ENCODE peak calls at places on chromosomes 6 and 20, in four cellular contexts. One of them, this sample, is unnamed.

GRCh38 chr6:67875877-67876383 is 759.2 kb upstream of the ADGRB3 start:
- DNase-seq in IMR-90: no peak
- DNase-seq in GM12878: no peak
- DNase-seq in H1: no peak
- DNase-seq in this sample: no peak

GRCh38 chr6:131811510-131811909 is 3.7 kb downstream of the ENPP1 start:
- DNase-seq in GM12878: no peak
- DNase-seq in H1: no peak
- DNase-seq in IMR-90: no peak
- DNase-seq in this sample: no peak

GRCh38 chr6:138297761-138298298 is 79.5 kb upstream of the PBOV1 start:
- DNase-seq in H1: no peak
- DNase-seq in IMR-90: no peak
- DNase-seq in GM12878: no peak
- DNase-seq in this sample: no peak

GRCh38 chr6:890995-891394 is 198.1 kb upstream of the EXOC2 start:
- DNase-seq in H1: no peak
- DNase-seq in IMR-90: no peak
- DNase-seq in GM12878: no peak
- DNase-seq in this sample: no peak

GRCh38 chr20:59063358-59064213 is 21.0 kb upstream of the PRELID3B start:
- DNase-seq in H1: no peak
- DNase-seq in GM12878: no peak
- DNase-seq in IMR-90: peak
- DNase-seq in this sample: peak

GRCh38 chr20:17854307-17854903 is 114.2 kb downstream of the SNX5 start:
- DNase-seq in GM12878: no peak
- DNase-seq in IMR-90: peak
- DNase-seq in H1: no peak
- DNase-seq in this sample: no peak

GRCh38 chr6:118263929-118264486 is 284.1 kb upstream of the PLN start:
- DNase-seq in H1: no peak
- DNase-seq in IMR-90: peak
- DNase-seq in GM12878: no peak
- DNase-seq in this sample: peak

GRCh38 chr6:133548409-133548808 is 307.3 kb downstream of the EYA4 start:
- DNase-seq in GM12878: no peak
- DNase-seq in IMR-90: peak
- DNase-seq in H1: no peak
- DNase-seq in this sample: no peak

GRCh38 chr20:46122071-46122470 is 4.0 kb downstream of the CD40 start:
- DNase-seq in IMR-90: peak
- DNase-seq in H1: no peak
- DNase-seq in GM12878: no peak
- DNase-seq in this sample: no peak

GRCh38 chr20:9087531-9088217 is 18.8 kb downstream of the PLCB4 start:
- DNase-seq in IMR-90: no peak
- DNase-seq in GM12878: no peak
- DNase-seq in H1: no peak
- DNase-seq in this sample: no peak

GRCh38 chr6:52526634-52527033 is 50.2 kb downstream of the TRAM2 start:
- DNase-seq in H1: no peak
- DNase-seq in GM12878: no peak
- DNase-seq in IMR-90: peak
- DNase-seq in this sample: no peak

GRCh38 chr6:90302320-90302719 is 5.7 kb upstream of the BACH2 start:
- DNase-seq in GM12878: no peak
- DNase-seq in IMR-90: no peak
- DNase-seq in H1: no peak
- DNase-seq in this sample: no peak

GRCh38 chr6:43468748-43469681 is 8.4 kb upstream of the TJAP1 start:
- DNase-seq in H1: no peak
- DNase-seq in IMR-90: no peak
- DNase-seq in GM12878: no peak
- DNase-seq in this sample: no peak

GRCh38 chr20:44646023-44646640 is 5.4 kb downstream of the ADA start:
- DNase-seq in H1: no peak
- DNase-seq in GM12878: peak
- DNase-seq in IMR-90: peak
- DNase-seq in this sample: no peak

GRCh38 chr6:75893776-75894152 is 144.7 kb downstream of the MYO6 start:
- DNase-seq in H1: no peak
- DNase-seq in GM12878: no peak
- DNase-seq in IMR-90: no peak
- DNase-seq in this sample: no peak

GRCh38 chr6:38110407-38111025 is 291.0 kb downstream of the ZFAND3 start:
- DNase-seq in H1: no peak
- DNase-seq in IMR-90: no peak
- DNase-seq in GM12878: no peak
- DNase-seq in this sample: no peak

GRCh38 chr20:48230251-48230650 is 445.0 kb upstream of the SULF2 start:
- DNase-seq in H1: no peak
- DNase-seq in IMR-90: no peak
- DNase-seq in GM12878: no peak
- DNase-seq in this sample: no peak

GRCh38 chr6:4313044-4313686 is 177.8 kb upstream of the ECI2 start:
- DNase-seq in H1: no peak
- DNase-seq in IMR-90: peak
- DNase-seq in GM12878: no peak
- DNase-seq in this sample: no peak

GRCh38 chr6:123520208-123520607 is 116.5 kb downstream of the TRDN start:
- DNase-seq in IMR-90: no peak
- DNase-seq in H1: no peak
- DNase-seq in GM12878: no peak
- DNase-seq in this sample: no peak

GRCh38 chr20:19260412-19261090 is 48.1 kb downstream of the SLC24A3 start:
- DNase-seq in H1: no peak
- DNase-seq in GM12878: no peak
- DNase-seq in IMR-90: no peak
- DNase-seq in this sample: no peak

GRCh38 chr6:42159431-42160024 is 13.6 kb upstream of the GUCA1A start:
- DNase-seq in H1: no peak
- DNase-seq in GM12878: no peak
- DNase-seq in IMR-90: no peak
- DNase-seq in this sample: no peak

GRCh38 chr20:63172726-63173125 is 43.2 kb downstream of the YTHDF1 start:
- DNase-seq in GM12878: no peak
- DNase-seq in H1: no peak
- DNase-seq in IMR-90: no peak
- DNase-seq in this sample: peak

GRCh38 chr6:49806145-49806544 is 19.1 kb upstream of the PGK2 start:
- DNase-seq in IMR-90: no peak
- DNase-seq in H1: no peak
- DNase-seq in GM12878: no peak
- DNase-seq in this sample: no peak

GRCh38 chr20:34010405-34010895 is 16.7 kb downstream of the RALY start:
- DNase-seq in IMR-90: no peak
- DNase-seq in H1: peak
- DNase-seq in GM12878: no peak
- DNase-seq in this sample: no peak

GRCh38 chr6:35136185-35136584 is 5.0 kb downstream of the TCP11 start:
- DNase-seq in GM12878: no peak
- DNase-seq in H1: no peak
- DNase-seq in IMR-90: no peak
- DNase-seq in this sample: no peak

GRCh38 chr20:48314925-48315592 is 512.7 kb downstream of the PREX1 start:
- DNase-seq in IMR-90: no peak
- DNase-seq in H1: no peak
- DNase-seq in GM12878: no peak
- DNase-seq in this sample: peak

GRCh38 chr20:2799688-2800589 is 488 bp downstream of the CPXM1 start:
- DNase-seq in GM12878: no peak
- DNase-seq in IMR-90: peak
- DNase-seq in H1: no peak
- DNase-seq in this sample: no peak

DNA sequence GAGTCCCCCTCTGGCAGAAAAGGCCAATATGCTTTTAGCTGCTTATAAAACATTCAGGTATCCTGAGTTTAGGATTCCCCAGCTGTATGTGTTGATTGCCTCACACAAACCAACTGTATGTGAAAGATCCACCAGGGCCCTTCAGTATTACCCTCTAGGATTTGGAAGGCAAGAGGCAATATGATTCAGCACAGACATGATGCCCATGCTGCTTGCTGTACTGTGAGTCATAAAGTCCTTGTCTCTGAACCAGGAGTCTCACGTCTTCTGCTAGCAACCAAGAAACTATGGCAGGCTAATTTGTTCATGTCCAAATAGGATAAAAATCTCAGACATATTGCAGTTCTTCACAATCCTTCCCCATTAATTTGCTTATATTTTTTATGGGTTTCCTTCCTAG is 789.2 kb upstream of the SLC35B3 start:
- DNase-seq in H1: no peak
- DNase-seq in GM12878: no peak
- DNase-seq in IMR-90: no peak
- DNase-seq in this sample: no peak
- TF ChIP-seq CHD1 in H1: no peak
- TF ChIP-seq CHD1 in GM12878: no peak
- TF ChIP-seq CHD1 in IMR-90: no peak
- TF ChIP-seq CHD1 in this sample: no peak

DNA sequence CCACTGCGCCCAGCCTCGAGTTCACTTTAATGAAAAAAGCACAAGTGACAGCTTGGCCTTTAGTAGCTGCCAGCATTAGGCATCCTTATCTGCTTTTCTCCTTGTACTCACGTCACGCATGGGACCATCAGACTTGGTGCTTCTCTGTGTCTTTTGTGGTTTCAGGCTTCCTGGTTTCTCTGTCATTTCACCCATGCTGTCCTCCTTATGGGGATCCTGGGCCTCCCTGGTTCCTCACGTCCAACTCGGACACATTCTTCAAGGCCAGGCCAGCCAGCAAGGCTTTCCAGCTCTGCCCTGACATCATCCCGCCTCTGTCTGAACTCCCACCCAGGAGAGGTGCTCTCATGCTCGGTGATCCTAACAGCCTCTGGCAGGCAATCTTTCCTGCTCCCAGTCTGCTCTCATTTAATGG is 83.2 kb downstream of the TIAM2 start:
- DNase-seq in IMR-90: no peak
- DNase-seq in GM12878: no peak
- DNase-seq in H1: no peak
- DNase-seq in this sample: peak
- TF ChIP-seq CHD1 in IMR-90: no peak
- TF ChIP-seq CHD1 in GM12878: no peak
- TF ChIP-seq CHD1 in H1: no peak
- TF ChIP-seq CHD1 in this sample: no peak

GRCh38 chr6:2914318-2914660 is 11.2 kb upstream of the SERPINB9 start:
- DNase-seq in IMR-90: no peak
- DNase-seq in H1: no peak
- DNase-seq in GM12878: no peak
- DNase-seq in this sample: no peak

GRCh38 chr6:2911171-2911570 is 8.1 kb upstream of the SERPINB9 start:
- DNase-seq in H1: no peak
- DNase-seq in IMR-90: no peak
- DNase-seq in GM12878: no peak
- DNase-seq in this sample: no peak

GRCh38 chr6:2916354-2916925 is 13.3 kb upstream of the SERPINB9 start:
- DNase-seq in GM12878: no peak
- DNase-seq in H1: no peak
- DNase-seq in IMR-90: no peak
- DNase-seq in this sample: no peak

GRCh38 chr6:2915150-2915549 is 12.0 kb upstream of the SERPINB9 start:
- DNase-seq in GM12878: no peak
- DNase-seq in IMR-90: no peak
- DNase-seq in H1: no peak
- DNase-seq in this sample: no peak

DNA sequence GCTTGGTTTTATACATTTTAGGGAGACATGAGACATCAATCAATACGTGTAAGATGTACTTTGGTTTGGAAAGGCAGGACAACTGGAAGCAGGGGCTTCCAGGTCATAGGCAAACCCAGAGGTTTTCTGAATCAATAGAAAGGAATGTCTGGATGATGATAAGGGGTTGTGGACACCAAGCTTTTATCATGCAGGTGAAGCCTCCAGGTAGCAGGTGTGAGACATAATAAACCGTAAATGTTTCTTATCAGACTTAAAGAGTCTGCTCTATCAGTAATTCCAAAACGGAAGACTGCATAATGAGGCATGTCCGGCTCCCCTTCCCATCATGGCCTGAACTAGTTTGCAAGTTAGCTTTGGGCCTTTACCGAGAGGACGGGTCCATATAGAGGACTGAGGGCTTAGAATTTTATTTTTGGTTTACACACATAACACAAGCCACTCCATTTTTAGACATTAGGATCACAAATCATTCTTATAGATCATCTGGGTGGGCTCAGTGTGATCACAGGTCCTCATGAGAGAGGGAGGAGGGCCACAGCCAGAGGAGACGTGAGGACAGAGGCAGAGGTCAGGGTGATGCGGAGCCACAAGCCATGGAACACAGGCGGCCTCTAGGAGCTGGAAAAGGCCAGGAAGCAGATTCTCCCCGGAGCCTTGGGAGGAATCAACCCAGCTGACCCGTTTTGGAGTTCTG is 10.7 kb upstream of the SERPINB9 start:
- DNase-seq in H1: no peak
- DNase-seq in GM12878: no peak
- DNase-seq in IMR-90: no peak
- DNase-seq in this sample: no peak
- TF ChIP-seq CHD1 in H1: no peak
- TF ChIP-seq CHD1 in GM12878: no peak
- TF ChIP-seq CHD1 in IMR-90: no peak
- TF ChIP-seq CHD1 in this sample: no peak

DNA sequence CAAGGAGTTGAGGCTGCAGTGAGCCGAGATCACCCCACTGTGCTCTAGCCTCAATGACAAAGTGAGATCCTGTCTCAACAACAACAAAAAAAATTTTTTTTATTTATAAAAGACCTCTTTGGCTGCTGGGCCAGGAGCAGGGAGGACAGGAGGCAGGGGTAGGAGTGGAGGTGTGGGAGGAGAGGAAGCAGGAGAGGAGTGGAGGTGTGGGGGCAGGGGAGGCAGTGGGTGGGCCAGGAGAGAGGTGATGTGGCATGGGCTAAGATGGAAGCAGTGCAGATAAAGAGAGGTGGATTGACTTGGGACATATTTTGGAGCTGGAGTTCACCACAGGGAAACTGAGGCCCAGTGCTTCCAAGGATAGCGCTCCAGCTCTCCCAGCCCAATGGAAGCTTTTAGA is 13.4 kb upstream of the CSNK2A1 start:
- DNase-seq in GM12878: no peak
- DNase-seq in H1: no peak
- DNase-seq in IMR-90: no peak
- DNase-seq in this sample: no peak
- TF ChIP-seq CHD1 in GM12878: no peak
- TF ChIP-seq CHD1 in H1: no peak
- TF ChIP-seq CHD1 in IMR-90: no peak
- TF ChIP-seq CHD1 in this sample: no peak

GRCh38 chr20:50198716-50199115 is 8.1 kb downstream of the CEBPB start:
- DNase-seq in IMR-90: no peak
- DNase-seq in GM12878: no peak
- DNase-seq in H1: no peak
- DNase-seq in this sample: no peak
- TF ChIP-seq CHD1 in IMR-90: no peak
- TF ChIP-seq CHD1 in GM12878: no peak
- TF ChIP-seq CHD1 in H1: no peak
- TF ChIP-seq CHD1 in this sample: no peak

GRCh38 chr6:108669673-108670072 is 109.0 kb downstream of the FOXO3 start:
- DNase-seq in H1: no peak
- DNase-seq in IMR-90: no peak
- DNase-seq in GM12878: no peak
- DNase-seq in this sample: no peak
- TF ChIP-seq CHD1 in H1: no peak
- TF ChIP-seq CHD1 in IMR-90: no peak
- TF ChIP-seq CHD1 in GM12878: no peak
- TF ChIP-seq CHD1 in this sample: no peak